ENCODE peak calls at places on chromosomes 1 and 21, in five cellular contexts. One of them, this sample, is unnamed. For H3K9me3 and H3K4me1, the result is how much of the 10 kb centered on the place peaks cover.

GRCh38 chr21:21673959-21674358 is 675.8 kb downstream of the NCAM2 start:
- DNase-seq in CD8-positive, alpha-beta T cell: no peak
- DNase-seq in CD4-positive, CD25-positive, alpha-beta regulatory T cell: no peak
- DNase-seq in ovary: no peak
- DNase-seq in body of pancreas: no peak
- DNase-seq in this sample: no peak

GRCh38 chr1:236009857-236010256 is 55.0 kb downstream of the NID1 start:
- DNase-seq in CD8-positive, alpha-beta T cell: no peak
- DNase-seq in CD4-positive, CD25-positive, alpha-beta regulatory T cell: no peak
- DNase-seq in ovary: no peak
- DNase-seq in body of pancreas: no peak
- DNase-seq in this sample: no peak

GRCh38 chr21:43764576-43765495 is 11.3 kb downstream of the CSTB start:
- DNase-seq in CD8-positive, alpha-beta T cell: no peak
- DNase-seq in CD4-positive, CD25-positive, alpha-beta regulatory T cell: no peak
- DNase-seq in ovary: no peak
- DNase-seq in body of pancreas: no peak
- DNase-seq in this sample: no peak

GRCh38 chr1:1058921-1059493 is 15.1 kb downstream of the RNF223 start:
- DNase-seq in CD8-positive, alpha-beta T cell: no peak
- DNase-seq in CD4-positive, CD25-positive, alpha-beta regulatory T cell: peak
- DNase-seq in ovary: no peak
- DNase-seq in body of pancreas: peak
- DNase-seq in this sample: no peak

GRCh38 chr1:231934797-231935196 is 308.2 kb downstream of the DISC1 start:
- DNase-seq in CD8-positive, alpha-beta T cell: no peak
- DNase-seq in CD4-positive, CD25-positive, alpha-beta regulatory T cell: no peak
- DNase-seq in ovary: no peak
- DNase-seq in body of pancreas: no peak
- DNase-seq in this sample: no peak

GRCh38 chr1:85628791-85629531 is 48.4 kb downstream of the CCN1 start:
- DNase-seq in CD8-positive, alpha-beta T cell: no peak
- DNase-seq in CD4-positive, CD25-positive, alpha-beta regulatory T cell: no peak
- DNase-seq in ovary: no peak
- DNase-seq in body of pancreas: peak
- DNase-seq in this sample: no peak

GRCh38 chr21:41817228-41817627 is 50.4 kb upstream of the RIPK4 start:
- DNase-seq in CD8-positive, alpha-beta T cell: no peak
- DNase-seq in CD4-positive, CD25-positive, alpha-beta regulatory T cell: peak
- DNase-seq in ovary: peak
- DNase-seq in body of pancreas: peak
- DNase-seq in this sample: no peak

GRCh38 chr21:14321042-14321441 is 61.9 kb downstream of the HSPA13 start:
- DNase-seq in CD8-positive, alpha-beta T cell: no peak
- DNase-seq in CD4-positive, CD25-positive, alpha-beta regulatory T cell: no peak
- DNase-seq in ovary: no peak
- DNase-seq in body of pancreas: no peak
- DNase-seq in this sample: no peak

GRCh38 chr1:223133301-223133823 is 9.7 kb downstream of the TLR5 start:
- DNase-seq in CD8-positive, alpha-beta T cell: no peak
- DNase-seq in CD4-positive, CD25-positive, alpha-beta regulatory T cell: no peak
- DNase-seq in ovary: no peak
- DNase-seq in body of pancreas: no peak
- DNase-seq in this sample: no peak
- H3K4me3 ChIP-seq in CD8-positive, alpha-beta T cell: no peak
- H3K4me3 ChIP-seq in CD4-positive, CD25-positive, alpha-beta regulatory T cell: peak
- H3K4me3 ChIP-seq in ovary: peak
- H3K4me3 ChIP-seq in body of pancreas: no peak
- H3K4me3 ChIP-seq in this sample: peak

GRCh38 chr1:83075107-83075506 is 923.8 kb downstream of the TTLL7 start:
- DNase-seq in CD8-positive, alpha-beta T cell: no peak
- DNase-seq in CD4-positive, CD25-positive, alpha-beta regulatory T cell: no peak
- DNase-seq in ovary: no peak
- DNase-seq in body of pancreas: no peak
- DNase-seq in this sample: no peak

DNA sequence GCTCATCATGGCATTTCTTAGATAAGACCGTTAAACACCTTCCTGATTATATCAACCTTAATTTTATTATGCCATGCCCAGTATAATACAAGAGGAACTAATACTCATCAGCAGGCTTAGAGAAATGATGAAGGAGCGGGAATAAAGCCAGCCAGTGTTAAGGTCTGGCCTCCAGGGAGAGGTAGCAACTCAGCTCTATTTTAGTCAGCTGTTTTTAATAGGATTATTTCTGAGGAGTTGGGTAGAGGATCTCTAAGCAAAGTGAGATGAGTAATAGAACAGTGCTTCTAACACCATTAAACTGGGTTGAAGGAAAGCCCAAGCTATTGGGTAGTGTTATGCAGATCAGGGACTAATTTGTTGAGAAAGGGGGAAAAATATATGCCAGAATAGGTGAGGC is 921.5 kb downstream of the TTLL7 start:
- DNase-seq in CD8-positive, alpha-beta T cell: no peak
- DNase-seq in CD4-positive, CD25-positive, alpha-beta regulatory T cell: no peak
- DNase-seq in ovary: no peak
- DNase-seq in body of pancreas: no peak
- DNase-seq in this sample: no peak
- H3K9me3 ChIP-seq in CD8-positive, alpha-beta T cell: under half
- H3K9me3 ChIP-seq in CD4-positive, CD25-positive, alpha-beta regulatory T cell: under half
- H3K9me3 ChIP-seq in ovary: under half
- H3K9me3 ChIP-seq in body of pancreas: under half
- H3K9me3 ChIP-seq in this sample: under half

DNA sequence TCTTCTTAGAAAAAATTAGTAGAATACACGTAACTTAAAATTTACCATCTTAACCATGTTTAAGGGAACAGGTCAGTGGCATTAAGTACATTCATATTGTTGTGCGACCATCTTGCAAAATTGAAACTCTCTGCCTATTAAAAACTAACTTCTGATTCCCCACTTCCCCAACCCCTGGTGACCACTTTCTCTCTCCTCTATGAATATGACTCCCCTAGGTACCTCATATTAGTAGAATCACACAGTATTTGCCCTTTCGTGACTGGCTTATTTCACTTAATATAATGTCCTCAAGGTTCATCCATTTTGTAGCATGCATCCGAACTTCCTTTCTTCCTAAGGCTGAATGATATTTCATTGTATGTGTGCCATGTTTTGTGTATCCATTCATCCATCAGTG is 15.1 kb upstream of the TARBP1 start:
- DNase-seq in CD8-positive, alpha-beta T cell: no peak
- DNase-seq in CD4-positive, CD25-positive, alpha-beta regulatory T cell: no peak
- DNase-seq in ovary: no peak
- DNase-seq in body of pancreas: no peak
- DNase-seq in this sample: no peak
- H3K4me1 ChIP-seq in CD8-positive, alpha-beta T cell: under half
- H3K4me1 ChIP-seq in CD4-positive, CD25-positive, alpha-beta regulatory T cell: under half
- H3K4me1 ChIP-seq in ovary: under half
- H3K4me1 ChIP-seq in body of pancreas: under half
- H3K4me1 ChIP-seq in this sample: under half

GRCh38 chr1:160207118-160207650 is 2.0 kb downstream of the PEA15 start:
- DNase-seq in CD8-positive, alpha-beta T cell: no peak
- DNase-seq in CD4-positive, CD25-positive, alpha-beta regulatory T cell: no peak
- DNase-seq in ovary: no peak
- DNase-seq in body of pancreas: no peak
- DNase-seq in this sample: no peak
- H3K4me3 ChIP-seq in CD8-positive, alpha-beta T cell: no peak
- H3K4me3 ChIP-seq in CD4-positive, CD25-positive, alpha-beta regulatory T cell: no peak
- H3K4me3 ChIP-seq in ovary: no peak
- H3K4me3 ChIP-seq in body of pancreas: no peak
- H3K4me3 ChIP-seq in this sample: no peak

DNA sequence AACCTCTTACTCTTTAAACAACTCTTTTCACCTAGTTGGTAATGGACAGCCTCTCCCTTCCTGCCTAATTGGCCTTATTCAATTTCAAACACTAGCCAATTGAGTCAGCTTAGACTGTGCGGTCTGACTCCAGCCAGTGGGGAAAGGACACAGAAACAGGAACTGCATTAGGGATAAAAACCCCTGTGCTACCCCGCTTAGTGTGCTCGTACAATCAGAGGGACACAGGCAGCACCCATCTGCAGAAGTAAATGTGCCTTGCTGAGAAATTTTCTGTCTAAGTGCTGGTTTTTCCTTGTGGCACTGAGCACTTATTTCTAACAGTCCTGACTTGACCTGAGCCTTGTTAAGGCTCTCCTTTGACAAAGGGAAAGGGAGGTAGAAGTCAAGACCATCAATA is 6.0 kb upstream of the CD2 start:
- DNase-seq in CD8-positive, alpha-beta T cell: no peak
- DNase-seq in CD4-positive, CD25-positive, alpha-beta regulatory T cell: no peak
- DNase-seq in ovary: no peak
- DNase-seq in body of pancreas: no peak
- DNase-seq in this sample: no peak
- H3K9me3 ChIP-seq in CD8-positive, alpha-beta T cell: under half
- H3K9me3 ChIP-seq in CD4-positive, CD25-positive, alpha-beta regulatory T cell: under half
- H3K9me3 ChIP-seq in ovary: under half
- H3K9me3 ChIP-seq in body of pancreas: under half
- H3K9me3 ChIP-seq in this sample: under half

GRCh38 chr1:56525463-56526155 is 53.8 kb downstream of the PLPP3 start:
- DNase-seq in CD8-positive, alpha-beta T cell: no peak
- DNase-seq in CD4-positive, CD25-positive, alpha-beta regulatory T cell: peak
- DNase-seq in ovary: no peak
- DNase-seq in body of pancreas: no peak
- DNase-seq in this sample: no peak
- H3K4me1 ChIP-seq in CD8-positive, alpha-beta T cell: under half
- H3K4me1 ChIP-seq in CD4-positive, CD25-positive, alpha-beta regulatory T cell: under half
- H3K4me1 ChIP-seq in ovary: under half
- H3K4me1 ChIP-seq in body of pancreas: half or more
- H3K4me1 ChIP-seq in this sample: under half

DNA sequence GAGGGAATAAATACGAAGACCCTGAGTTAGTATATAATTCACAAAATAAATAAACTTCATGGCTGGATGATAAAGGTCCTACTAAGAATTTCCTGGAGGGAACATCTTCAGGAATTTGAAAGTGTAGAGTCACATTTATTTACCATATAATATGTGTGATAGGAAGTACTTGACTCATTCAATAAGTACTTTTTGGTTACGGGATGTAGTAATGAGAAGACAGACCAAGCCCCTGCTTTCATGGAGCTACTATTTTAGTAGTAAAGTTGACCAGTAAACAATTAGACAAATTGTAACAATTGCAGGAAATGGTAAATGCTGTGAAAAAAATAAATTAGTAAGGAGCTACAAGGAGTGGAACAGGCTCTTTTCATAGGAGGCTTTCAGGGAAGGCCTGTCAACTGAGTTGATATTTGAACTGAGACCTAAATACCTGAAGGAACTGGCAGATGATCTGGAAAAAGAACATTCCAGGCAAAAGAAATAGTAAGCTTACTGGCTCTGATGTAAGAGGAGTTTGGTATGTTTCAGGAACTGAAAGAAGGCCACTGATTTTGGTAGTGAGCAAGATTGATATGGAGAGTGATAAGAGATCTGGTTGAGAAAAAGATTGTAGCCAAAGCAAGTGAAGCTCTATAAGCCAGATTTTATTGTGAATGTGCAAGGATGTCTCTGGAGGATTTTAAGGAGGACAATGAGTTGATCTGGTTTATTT is 36.2 kb downstream of the CAMSAP2 start:
- DNase-seq in CD8-positive, alpha-beta T cell: no peak
- DNase-seq in CD4-positive, CD25-positive, alpha-beta regulatory T cell: no peak
- DNase-seq in ovary: no peak
- DNase-seq in body of pancreas: no peak
- DNase-seq in this sample: no peak
- H3K4me3 ChIP-seq in CD8-positive, alpha-beta T cell: no peak
- H3K4me3 ChIP-seq in CD4-positive, CD25-positive, alpha-beta regulatory T cell: no peak
- H3K4me3 ChIP-seq in ovary: no peak
- H3K4me3 ChIP-seq in body of pancreas: no peak
- H3K4me3 ChIP-seq in this sample: no peak

This sample was measured in effector memory CD4-positive, alpha-beta T cell.